ENCODE peak calls at places on chromosomes 16 and 17, in eight cellular contexts. One of them, this sample, is unnamed.
A peak's percentile ranks its signal among the peaks of the same experiment; 100 is the strongest.

GRCh38 chr17:59892849-59893616 is at the start of the genes RPS6KB1 and TUBD1:
- DNase-seq in CD8-positive, alpha-beta memory T cell: peak; percentile 97
- DNase-seq in vagina: peak; percentile 98
- DNase-seq in Peyer's patch: peak; percentile 92
- DNase-seq in heart right ventricle: peak; percentile 94
- DNase-seq in body of pancreas: peak; percentile 98
- DNase-seq in A549: peak; percentile 99
- DNase-seq in cardiac muscle cell: peak; percentile 98
- DNase-seq in this sample: peak; percentile 96

GRCh38 chr17:76376318-76377133 is 7.9 kb upstream of the SPHK1 start:
- DNase-seq in CD8-positive, alpha-beta memory T cell: no peak
- DNase-seq in vagina: no peak
- DNase-seq in Peyer's patch: no peak
- DNase-seq in heart right ventricle: peak; percentile 25
- DNase-seq in body of pancreas: peak; percentile 30
- DNase-seq in A549: no peak
- DNase-seq in cardiac muscle cell: no peak
- DNase-seq in this sample: no peak

GRCh38 chr16:79204486-79204885 is 396.1 kb downstream of the MAF start:
- DNase-seq in CD8-positive, alpha-beta memory T cell: no peak
- DNase-seq in vagina: no peak
- DNase-seq in Peyer's patch: no peak
- DNase-seq in heart right ventricle: no peak
- DNase-seq in body of pancreas: no peak
- DNase-seq in A549: no peak
- DNase-seq in cardiac muscle cell: no peak
- DNase-seq in this sample: no peak

GRCh38 chr17:74497471-74497870 is 31.0 kb downstream of the CD300A start:
- DNase-seq in CD8-positive, alpha-beta memory T cell: no peak
- DNase-seq in vagina: peak; percentile 37
- DNase-seq in Peyer's patch: peak; percentile 4
- DNase-seq in heart right ventricle: no peak
- DNase-seq in body of pancreas: no peak
- DNase-seq in A549: no peak
- DNase-seq in cardiac muscle cell: no peak
- DNase-seq in this sample: no peak

GRCh38 chr16:73062640-73063283 is 14.8 kb upstream of the ZFHX3 start:
- DNase-seq in CD8-positive, alpha-beta memory T cell: no peak
- DNase-seq in vagina: no peak
- DNase-seq in Peyer's patch: no peak
- DNase-seq in heart right ventricle: peak; percentile 20
- DNase-seq in body of pancreas: no peak
- DNase-seq in A549: no peak
- DNase-seq in cardiac muscle cell: no peak
- DNase-seq in this sample: no peak

GRCh38 chr17:63295839-63296590 is 150.1 kb downstream of the CYB561 start:
- DNase-seq in CD8-positive, alpha-beta memory T cell: peak; percentile 24
- DNase-seq in vagina: no peak
- DNase-seq in Peyer's patch: no peak
- DNase-seq in heart right ventricle: no peak
- DNase-seq in body of pancreas: no peak
- DNase-seq in A549: no peak
- DNase-seq in cardiac muscle cell: no peak
- DNase-seq in this sample: no peak

GRCh38 chr16:55257971-55258613 is 65.9 kb upstream of the IRX6 start:
- DNase-seq in CD8-positive, alpha-beta memory T cell: peak; percentile 5
- DNase-seq in vagina: peak; percentile 74
- DNase-seq in Peyer's patch: no peak
- DNase-seq in heart right ventricle: peak; percentile 39
- DNase-seq in body of pancreas: peak; percentile 78
- DNase-seq in A549: no peak
- DNase-seq in cardiac muscle cell: peak; percentile 60
- DNase-seq in this sample: no peak

GRCh38 chr16:50708373-50709060 is 15.1 kb downstream of the NOD2 start:
- DNase-seq in CD8-positive, alpha-beta memory T cell: no peak
- DNase-seq in vagina: no peak
- DNase-seq in Peyer's patch: no peak
- DNase-seq in heart right ventricle: no peak
- DNase-seq in body of pancreas: no peak
- DNase-seq in A549: no peak
- DNase-seq in cardiac muscle cell: no peak
- DNase-seq in this sample: no peak

GRCh38 chr16:87390641-87391323 is 1.4 kb upstream of the MAP1LC3B start:
- DNase-seq in CD8-positive, alpha-beta memory T cell: no peak
- DNase-seq in vagina: no peak
- DNase-seq in Peyer's patch: no peak
- DNase-seq in heart right ventricle: no peak
- DNase-seq in body of pancreas: no peak
- DNase-seq in A549: no peak
- DNase-seq in cardiac muscle cell: no peak
- DNase-seq in this sample: no peak

GRCh38 chr17:31877341-31877740 is 18.3 kb upstream of the COPRS start:
- DNase-seq in CD8-positive, alpha-beta memory T cell: no peak
- DNase-seq in vagina: no peak
- DNase-seq in Peyer's patch: no peak
- DNase-seq in heart right ventricle: no peak
- DNase-seq in body of pancreas: no peak
- DNase-seq in A549: no peak
- DNase-seq in cardiac muscle cell: no peak
- DNase-seq in this sample: no peak

GRCh38 chr17:38891441-38891840 is 21.6 kb downstream of the LASP1 start:
- DNase-seq in CD8-positive, alpha-beta memory T cell: no peak
- DNase-seq in vagina: no peak
- DNase-seq in Peyer's patch: no peak
- DNase-seq in heart right ventricle: no peak
- DNase-seq in body of pancreas: no peak
- DNase-seq in A549: no peak
- DNase-seq in cardiac muscle cell: no peak
- DNase-seq in this sample: no peak

GRCh38 chr16:10405386-10405939 is 19.6 kb downstream of the ATF7IP2 start:
- DNase-seq in CD8-positive, alpha-beta memory T cell: no peak
- DNase-seq in vagina: no peak
- DNase-seq in Peyer's patch: no peak
- DNase-seq in heart right ventricle: no peak
- DNase-seq in body of pancreas: peak; percentile 34
- DNase-seq in A549: no peak
- DNase-seq in cardiac muscle cell: no peak
- DNase-seq in this sample: no peak

GRCh38 chr16:87146676-87147075 is 170.5 kb downstream of the C16orf95 start:
- DNase-seq in CD8-positive, alpha-beta memory T cell: no peak
- DNase-seq in vagina: no peak
- DNase-seq in Peyer's patch: no peak
- DNase-seq in heart right ventricle: no peak
- DNase-seq in body of pancreas: no peak
- DNase-seq in A549: no peak
- DNase-seq in cardiac muscle cell: peak; percentile 71
- DNase-seq in this sample: no peak

GRCh38 chr16:81616321-81617020 is 162.6 kb upstream of the PLCG2 start:
- DNase-seq in CD8-positive, alpha-beta memory T cell: peak; percentile 68
- DNase-seq in vagina: no peak
- DNase-seq in Peyer's patch: peak; percentile 84
- DNase-seq in heart right ventricle: peak; percentile 74
- DNase-seq in body of pancreas: no peak
- DNase-seq in A549: no peak
- DNase-seq in cardiac muscle cell: peak; percentile 78
- DNase-seq in this sample: peak; percentile 79

GRCh38 chr16:17129971-17130370 is 340.8 kb downstream of the XYLT1 start:
- DNase-seq in CD8-positive, alpha-beta memory T cell: no peak
- DNase-seq in vagina: no peak
- DNase-seq in Peyer's patch: no peak
- DNase-seq in heart right ventricle: no peak
- DNase-seq in body of pancreas: no peak
- DNase-seq in A549: no peak
- DNase-seq in cardiac muscle cell: no peak
- DNase-seq in this sample: no peak

GRCh38 chr17:83065660-83066542 is 13.5 kb upstream of the METRNL start:
- DNase-seq in CD8-positive, alpha-beta memory T cell: no peak
- DNase-seq in vagina: no peak
- DNase-seq in Peyer's patch: no peak
- DNase-seq in heart right ventricle: peak; percentile 3
- DNase-seq in body of pancreas: peak; percentile 5
- DNase-seq in A549: no peak
- DNase-seq in cardiac muscle cell: no peak
- DNase-seq in this sample: peak; percentile 27

GRCh38 chr17:28370035-28370743 is at the start of gene VTN:
- DNase-seq in CD8-positive, alpha-beta memory T cell: no peak
- DNase-seq in vagina: no peak
- DNase-seq in Peyer's patch: no peak
- DNase-seq in heart right ventricle: no peak
- DNase-seq in body of pancreas: peak; percentile 72
- DNase-seq in A549: peak; percentile 78
- DNase-seq in cardiac muscle cell: peak; percentile 70
- DNase-seq in this sample: no peak

GRCh38 chr17:17344507-17345293 is 41.5 kb downstream of the NT5M start:
- DNase-seq in CD8-positive, alpha-beta memory T cell: no peak
- DNase-seq in vagina: peak; percentile 70
- DNase-seq in Peyer's patch: no peak
- DNase-seq in heart right ventricle: no peak
- DNase-seq in body of pancreas: no peak
- DNase-seq in A549: no peak
- DNase-seq in cardiac muscle cell: no peak
- DNase-seq in this sample: no peak

GRCh38 chr17:8888704-8889302 is 21.3 kb upstream of the PIK3R6 start:
- DNase-seq in CD8-positive, alpha-beta memory T cell: no peak
- DNase-seq in vagina: no peak
- DNase-seq in Peyer's patch: no peak
- DNase-seq in heart right ventricle: no peak
- DNase-seq in body of pancreas: no peak
- DNase-seq in A549: no peak
- DNase-seq in cardiac muscle cell: no peak
- DNase-seq in this sample: no peak

GRCh38 chr17:30600830-30601494 is 123.8 kb downstream of the GOSR1 start:
- DNase-seq in CD8-positive, alpha-beta memory T cell: peak; percentile 9
- DNase-seq in vagina: no peak
- DNase-seq in Peyer's patch: no peak
- DNase-seq in heart right ventricle: no peak
- DNase-seq in body of pancreas: peak; percentile 21
- DNase-seq in A549: peak; percentile 48
- DNase-seq in cardiac muscle cell: peak; percentile 28
- DNase-seq in this sample: peak; percentile 11

GRCh38 chr16:29029168-29029994 is 44.5 kb downstream of the LAT start:
- DNase-seq in CD8-positive, alpha-beta memory T cell: peak; percentile 33
- DNase-seq in vagina: no peak
- DNase-seq in Peyer's patch: peak; percentile 17
- DNase-seq in heart right ventricle: no peak
- DNase-seq in body of pancreas: no peak
- DNase-seq in A549: peak; percentile 25
- DNase-seq in cardiac muscle cell: peak; percentile 4
- DNase-seq in this sample: peak; percentile 38

GRCh38 chr16:27367463-27368357 is 34.3 kb upstream of the IL21R start:
- DNase-seq in CD8-positive, alpha-beta memory T cell: peak; percentile 96
- DNase-seq in vagina: no peak
- DNase-seq in Peyer's patch: peak; percentile 89
- DNase-seq in heart right ventricle: peak; percentile 82
- DNase-seq in body of pancreas: peak; percentile 80
- DNase-seq in A549: peak; percentile 87
- DNase-seq in cardiac muscle cell: peak; percentile 72
- DNase-seq in this sample: peak; percentile 86

GRCh38 chr17:48470388-48471034 is 40.5 kb upstream of the SKAP1 start:
- DNase-seq in CD8-positive, alpha-beta memory T cell: no peak
- DNase-seq in vagina: no peak
- DNase-seq in Peyer's patch: no peak
- DNase-seq in heart right ventricle: no peak
- DNase-seq in body of pancreas: no peak
- DNase-seq in A549: no peak
- DNase-seq in cardiac muscle cell: no peak
- DNase-seq in this sample: no peak

GRCh38 chr16:180101-180920 is at the start of gene HBQ1:
- DNase-seq in CD8-positive, alpha-beta memory T cell: peak; percentile 44
- DNase-seq in vagina: no peak
- DNase-seq in Peyer's patch: no peak
- DNase-seq in heart right ventricle: peak; percentile 24
- DNase-seq in body of pancreas: no peak
- DNase-seq in A549: peak; percentile 73
- DNase-seq in cardiac muscle cell: peak; percentile 82
- DNase-seq in this sample: peak; percentile 35

GRCh38 chr16:81707411-81708321 is 71.4 kb upstream of the PLCG2 start:
- DNase-seq in CD8-positive, alpha-beta memory T cell: no peak
- DNase-seq in vagina: no peak
- DNase-seq in Peyer's patch: no peak
- DNase-seq in heart right ventricle: no peak
- DNase-seq in body of pancreas: peak; percentile 67
- DNase-seq in A549: no peak
- DNase-seq in cardiac muscle cell: no peak
- DNase-seq in this sample: no peak

GRCh38 chr17:48577330-48577945 is 712 bp downstream of the HOXB4 start:
- DNase-seq in CD8-positive, alpha-beta memory T cell: no peak
- DNase-seq in vagina: no peak
- DNase-seq in Peyer's patch: no peak
- DNase-seq in heart right ventricle: no peak
- DNase-seq in body of pancreas: no peak
- DNase-seq in A549: no peak
- DNase-seq in cardiac muscle cell: no peak
- DNase-seq in this sample: no peak

GRCh38 chr16:49781401-49781800 is 74.5 kb downstream of the ZNF423 start:
- DNase-seq in CD8-positive, alpha-beta memory T cell: no peak
- DNase-seq in vagina: no peak
- DNase-seq in Peyer's patch: no peak
- DNase-seq in heart right ventricle: no peak
- DNase-seq in body of pancreas: no peak
- DNase-seq in A549: no peak
- DNase-seq in cardiac muscle cell: no peak
- DNase-seq in this sample: no peak

GRCh38 chr17:57862990-57863667 is 13.3 kb upstream of the MRPS23 start:
- DNase-seq in CD8-positive, alpha-beta memory T cell: no peak
- DNase-seq in vagina: peak; percentile 85
- DNase-seq in Peyer's patch: no peak
- DNase-seq in heart right ventricle: no peak
- DNase-seq in body of pancreas: no peak
- DNase-seq in A549: no peak
- DNase-seq in cardiac muscle cell: no peak
- DNase-seq in this sample: no peak
- H3K27ac ChIP-seq in CD8-positive, alpha-beta memory T cell: no peak overlapping the region
- H3K27ac ChIP-seq in vagina: peak overlapping the region; percentile 82
- H3K27ac ChIP-seq in Peyer's patch: no peak overlapping the region
- H3K27ac ChIP-seq in heart right ventricle: peak overlapping the region; percentile 90
- H3K27ac ChIP-seq in body of pancreas: no peak overlapping the region
- H3K27ac ChIP-seq in A549: peak overlapping the region; percentile 92
- H3K27ac ChIP-seq in cardiac muscle cell: no peak overlapping the region
- H3K27ac ChIP-seq in this sample: no peak overlapping the region

GRCh38 chr16:35711958-35712357 is 2252.5 kb downstream of the TP53TG3F start:
- DNase-seq in CD8-positive, alpha-beta memory T cell: no peak
- DNase-seq in vagina: no peak
- DNase-seq in Peyer's patch: no peak
- DNase-seq in heart right ventricle: no peak
- DNase-seq in body of pancreas: no peak
- DNase-seq in A549: no peak
- DNase-seq in cardiac muscle cell: no peak
- DNase-seq in this sample: no peak
- H3K9me3 ChIP-seq in CD8-positive, alpha-beta memory T cell: no peaks in the 10 kb centered on the region
- H3K9me3 ChIP-seq in vagina: peaks cover 6% of the 10 kb centered on the region
- H3K9me3 ChIP-seq in Peyer's patch: no peaks in the 10 kb centered on the region
- H3K9me3 ChIP-seq in heart right ventricle: peaks cover 16% of the 10 kb centered on the region
- H3K9me3 ChIP-seq in body of pancreas: no peaks in the 10 kb centered on the region
- H3K9me3 ChIP-seq in A549: no peaks in the 10 kb centered on the region
- H3K9me3 ChIP-seq in cardiac muscle cell: no peaks in the 10 kb centered on the region
- H3K9me3 ChIP-seq in this sample: peaks cover 35% of the 10 kb centered on the region

GRCh38 chr17:66432996-66433556 is 130.7 kb downstream of the PRKCA start:
- DNase-seq in CD8-positive, alpha-beta memory T cell: no peak
- DNase-seq in vagina: no peak
- DNase-seq in Peyer's patch: no peak
- DNase-seq in heart right ventricle: no peak
- DNase-seq in body of pancreas: no peak
- DNase-seq in A549: no peak
- DNase-seq in cardiac muscle cell: no peak
- DNase-seq in this sample: no peak
- H3K27ac ChIP-seq in CD8-positive, alpha-beta memory T cell: no peak overlapping the region
- H3K27ac ChIP-seq in vagina: peak overlapping the region; percentile 66
- H3K27ac ChIP-seq in Peyer's patch: no peak overlapping the region
- H3K27ac ChIP-seq in heart right ventricle: no peak overlapping the region
- H3K27ac ChIP-seq in body of pancreas: no peak overlapping the region
- H3K27ac ChIP-seq in A549: peak overlapping the region; percentile 65
- H3K27ac ChIP-seq in cardiac muscle cell: no peak overlapping the region
- H3K27ac ChIP-seq in this sample: no peak overlapping the region

GRCh38 chr16:52051773-52052172 is 495.2 kb downstream of the TOX3 start:
- DNase-seq in CD8-positive, alpha-beta memory T cell: no peak
- DNase-seq in vagina: no peak
- DNase-seq in Peyer's patch: no peak
- DNase-seq in heart right ventricle: no peak
- DNase-seq in body of pancreas: no peak
- DNase-seq in A549: no peak
- DNase-seq in cardiac muscle cell: no peak
- DNase-seq in this sample: no peak
- H3K9me3 ChIP-seq in CD8-positive, alpha-beta memory T cell: peaks cover 3% of the 10 kb centered on the region
- H3K9me3 ChIP-seq in vagina: no peaks in the 10 kb centered on the region
- H3K9me3 ChIP-seq in Peyer's patch: no peaks in the 10 kb centered on the region
- H3K9me3 ChIP-seq in heart right ventricle: peaks cover under 1% of the 10 kb centered on the region
- H3K9me3 ChIP-seq in body of pancreas: no peaks in the 10 kb centered on the region
- H3K9me3 ChIP-seq in A549: no peaks in the 10 kb centered on the region
- H3K9me3 ChIP-seq in cardiac muscle cell: no peaks in the 10 kb centered on the region
- H3K9me3 ChIP-seq in this sample: peaks cover 5% of the 10 kb centered on the region